ENCODE peak calls at places on chromosomes 16 and 17, in eight cellular contexts. H, X, C, A, F, T, L and Y are unnamed samples.

GRCh38 chr17:68460715-68461114 is 3.4 kb upstream of the WIPI1 start:
- DNase-seq in H (no peak), X (no peak), C (peak; percentile 72), A (peak; percentile 45), F (peak; percentile 57), T (no peak), L (no peak), Y (no peak)

GRCh38 chr17:34252138-34252889 is 2.8 kb upstream of the CCL2 start:
- DNase-seq in H (peak; percentile 49), X (no peak), C (no peak), A (peak; percentile 80), F (no peak), T (peak; percentile 97), L (peak; percentile 88), Y (peak; percentile 87)

GRCh38 chr17:3978421-3979275 is 14.4 kb upstream of the ATP2A3 start:
- DNase-seq in H (peak; percentile 9), X (no peak), C (no peak), A (peak; percentile 43), F (no peak), T (peak; percentile 67), L (no peak), Y (no peak)

GRCh38 chr17:55660171-55660886 is 62.3 kb downstream of the TMEM100 start:
- DNase-seq in H (no peak), X (no peak), C (no peak), A (peak; percentile 42), F (no peak), T (no peak), L (no peak), Y (no peak)

GRCh38 chr17:49515196-49515770 is 20.2 kb downstream of the NGFR start:
- DNase-seq in H (peak; percentile 97), X (no peak), C (no peak), A (peak; percentile 99), F (peak; percentile 88), T (peak; percentile 89), L (peak; percentile 91), Y (no peak)

GRCh38 chr17:82370471-82371332 is 863 bp upstream of the UTS2R start:
- DNase-seq in H (peak; percentile 51), X (no peak), C (no peak), A (peak; percentile 17), F (peak; percentile 94), T (no peak), L (no peak), Y (no peak)

GRCh38 chr17:67068999-67069398 is 24.6 kb downstream of the CACNG1 start:
- DNase-seq in H (no peak), X (no peak), C (no peak), A (peak; percentile 2), F (no peak), T (no peak), L (no peak), Y (no peak)

GRCh38 chr17:7261377-7262191 is 694 bp downstream of the CLDN7 start:
- DNase-seq in H (peak; percentile 76), X (no peak), C (no peak), A (no peak), F (no peak), T (no peak), L (no peak), Y (peak; percentile 82)

GRCh38 chr16:12252616-12253015 is 276.1 kb downstream of the SNX29 start:
- DNase-seq in H (no peak), X (no peak), C (no peak), A (no peak), F (no peak), T (no peak), L (no peak), Y (no peak)

GRCh38 chr17:9986754-9987382 is 81.8 kb upstream of the RCVRN start:
- DNase-seq in H (no peak), X (no peak), C (no peak), A (no peak), F (no peak), T (no peak), L (no peak), Y (no peak)

GRCh38 chr17:70654706-70655105 is 485.4 kb downstream of the KCNJ2 start:
- DNase-seq in H (peak; percentile 43), X (no peak), C (no peak), A (no peak), F (no peak), T (no peak), L (no peak), Y (no peak)

GRCh38 chr16:23494188-23494587 is 16.1 kb downstream of the GGA2 start:
- DNase-seq in H (no peak), X (no peak), C (no peak), A (no peak), F (no peak), T (no peak), L (no peak), Y (no peak)

GRCh38 chr17:57144567-57144966 is 59.5 kb downstream of the AKAP1 start:
- DNase-seq in H (no peak), X (no peak), C (no peak), A (no peak), F (no peak), T (no peak), L (no peak), Y (no peak)

DNA sequence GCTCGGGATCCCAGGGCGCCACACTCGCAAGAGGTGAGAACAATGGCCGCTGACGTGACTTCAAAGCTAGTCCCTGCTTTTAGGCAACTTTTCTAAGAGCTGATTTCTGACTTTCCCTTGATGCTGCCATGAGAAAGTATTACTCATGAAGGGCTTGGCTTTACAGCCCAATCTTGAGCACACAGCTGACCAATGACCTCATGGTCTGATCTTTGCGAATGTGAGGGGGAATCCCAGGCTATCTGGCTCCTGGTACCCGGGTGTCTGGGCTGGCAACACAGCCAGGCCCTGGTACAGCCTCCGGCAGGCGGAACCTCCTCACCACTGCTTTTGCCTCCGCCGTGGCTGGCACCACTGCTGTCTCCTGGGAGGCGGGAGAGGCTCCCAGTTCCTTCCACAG is 17.5 kb downstream of the NDUFAF8 start:
- DNase-seq in H (no peak), X (no peak), C (no peak), A (peak; percentile 37), F (no peak), T (no peak), L (no peak), Y (no peak)
- H3K27ac ChIP-seq in H (peak overlapping the region; percentile 7), X (no peak overlapping the region), C (no peak overlapping the region), A (peak overlapping the region; percentile 16), F (no peak overlapping the region), T (no peak overlapping the region), L (no peak overlapping the region), Y (no peak overlapping the region)

DNA sequence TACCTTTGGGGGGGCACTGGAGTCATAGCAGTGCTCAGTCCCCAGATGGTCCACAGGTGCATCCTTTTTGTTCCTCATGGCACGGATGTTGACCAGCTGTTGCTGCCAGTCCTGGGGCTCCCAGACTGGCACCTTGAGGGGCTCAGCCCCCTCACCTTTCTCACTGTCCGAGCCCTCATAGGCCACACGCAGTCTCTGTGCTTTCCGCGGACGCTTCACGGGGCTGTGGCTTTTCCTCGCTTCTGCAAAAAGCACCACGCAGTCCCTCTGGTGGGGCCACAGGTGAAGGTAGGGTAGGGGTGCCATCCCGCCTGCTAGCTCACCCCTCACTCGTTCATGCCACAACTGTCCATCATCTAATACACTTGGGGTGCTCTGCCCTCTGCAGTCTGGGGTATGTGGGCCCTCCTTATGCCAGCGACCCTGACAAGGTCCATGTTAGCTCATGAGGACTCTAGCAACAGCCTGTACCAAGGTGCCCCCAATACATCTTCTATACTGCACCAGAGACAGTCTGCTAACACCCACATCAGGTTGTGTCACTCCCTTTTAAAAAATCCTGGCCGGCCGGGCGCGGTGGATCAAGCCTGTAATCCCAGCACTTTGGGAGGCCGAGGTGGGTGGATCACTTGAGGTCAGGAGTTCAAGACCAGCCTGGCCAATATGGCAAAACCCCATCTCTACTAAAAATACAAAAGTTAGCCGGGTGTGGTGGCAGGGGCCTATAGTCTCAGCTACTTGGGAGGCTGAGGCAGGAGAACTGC is 1.3 kb downstream of the NTHL1 start:
- DNase-seq in H (no peak), X (no peak), C (no peak), A (no peak), F (no peak), T (no peak), L (no peak), Y (no peak)
- H3K4me3 ChIP-seq in H (no peak overlapping the region), X (no peak overlapping the region), C (no peak overlapping the region), A (no peak overlapping the region), F (no peak overlapping the region), T (peak overlapping the region; percentile 94), L (no peak overlapping the region), Y (peak overlapping the region; percentile 94)

GRCh38 chr16:25771812-25772568 is 80.2 kb downstream of the HS3ST4 start:
- DNase-seq in H (no peak), X (no peak), C (no peak), A (no peak), F (no peak), T (no peak), L (no peak), Y (no peak)

GRCh38 chr16:25771216-25771615 is 79.5 kb downstream of the HS3ST4 start:
- DNase-seq in H (no peak), X (no peak), C (no peak), A (no peak), F (no peak), T (no peak), L (no peak), Y (no peak)
- H3K27ac ChIP-seq in H (no peak overlapping the region), X (no peak overlapping the region), C (no peak overlapping the region), A (no peak overlapping the region), F (no peak overlapping the region), T (no peak overlapping the region), L (no peak overlapping the region), Y (no peak overlapping the region)

DNA sequence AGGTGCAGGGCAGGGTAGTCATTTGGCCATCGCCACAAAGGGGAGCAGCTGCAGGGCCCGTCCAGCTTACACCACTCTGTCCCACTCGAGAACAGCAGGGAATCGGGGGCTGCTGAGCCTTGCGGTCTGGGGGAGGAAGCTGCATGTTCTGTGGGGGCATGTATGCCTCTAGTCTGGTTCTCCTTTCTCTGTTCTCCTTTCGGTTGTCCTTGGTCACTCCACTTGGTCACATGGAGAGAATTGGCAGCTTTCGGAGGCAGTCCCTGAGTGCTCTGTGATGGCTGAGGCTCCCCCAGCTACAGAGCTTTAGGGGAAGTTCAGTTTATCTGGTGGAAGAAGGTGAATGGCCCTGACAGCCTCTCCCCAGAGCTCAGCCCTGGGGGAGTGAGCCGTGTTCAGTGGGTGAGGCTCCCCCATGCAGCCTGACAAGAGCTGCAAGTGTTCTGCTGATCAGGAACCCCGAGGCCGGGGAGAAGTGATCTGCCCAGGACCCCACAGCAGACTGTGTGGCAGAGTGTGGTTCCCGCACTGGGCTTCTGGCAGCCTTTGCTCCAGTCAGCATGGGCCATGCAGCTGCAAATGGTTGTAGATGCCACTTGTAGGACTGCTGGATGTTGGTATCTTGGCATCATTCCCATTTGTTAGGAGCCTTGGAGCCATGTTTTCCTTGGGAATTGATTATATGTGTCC is 22.3 kb upstream of the SMPD3 start:
- DNase-seq in H (no peak), X (no peak), C (no peak), A (no peak), F (peak; percentile 85), T (peak; percentile 29), L (no peak), Y (peak; percentile 78)
- H3K4me3 ChIP-seq in H (no peak overlapping the region), X (no peak overlapping the region), C (peak overlapping the region; percentile 22), A (no peak overlapping the region), F (peak overlapping the region; percentile 67), T (peak overlapping the region; percentile 40), L (no peak overlapping the region), Y (no peak overlapping the region)